ENCODE peak calls at places on chromosomes 2 and 18, in four cellular contexts. O is tibial nerve, W is NCI-H1048, P is neural crest cell. T is an unnamed sample.

GRCh38 chr2:16141641-16141921 is 201.2 kb downstream of the MYCN start:
- DNase-seq in O (no peak), W (no peak), P (no peak), T (no peak)

GRCh38 chr2:209619782-209620181 is 151.8 kb upstream of the UNC80 start:
- DNase-seq in O (no peak), W (no peak), P (no peak), T (no peak)

GRCh38 chr18:48682768-48683167 is 143.9 kb downstream of the CTIF start:
- DNase-seq in O (no peak), W (no peak), P (no peak), T (no peak)

GRCh38 chr2:9336534-9337354 is 86.6 kb downstream of the ITGB1BP1 start:
- DNase-seq in O (no peak), W (peak; percentile 28), P (no peak), T (no peak)

GRCh38 chr2:24494415-24494814 is 3.4 kb downstream of the NCOA1 start:
- DNase-seq in O (no peak), W (no peak), P (no peak), T (no peak)

GRCh38 chr2:151619337-151619989 is 114.8 kb downstream of the NEB start:
- DNase-seq in O (no peak), W (no peak), P (no peak), T (no peak)

GRCh38 chr2:105806994-105807393 is 62.3 kb downstream of the NCK2 start:
- DNase-seq in O (no peak), W (no peak), P (no peak), T (no peak)

GRCh38 chr2:69973335-69973735 is 11.9 kb upstream of the ASPRV1 start:
- DNase-seq in O (no peak), W (no peak), P (no peak), T (no peak)

GRCh38 chr2:37825586-37825985 is 99.5 kb upstream of the RMDN2 start:
- DNase-seq in O (no peak), W (no peak), P (no peak), T (no peak)

GRCh38 chr2:163934134-163934533 is 198.3 kb upstream of the FIGN start:
- DNase-seq in O (no peak), W (no peak), P (no peak), T (no peak)

GRCh38 chr18:13265901-13266207 is 47.3 kb downstream of the LDLRAD4 start:
- DNase-seq in O (no peak), W (no peak), P (no peak), T (no peak)

GRCh38 chr2:238103465-238104070 is 3.4 kb downstream of the ESPNL start:
- DNase-seq in O (peak; percentile 5), W (no peak), P (no peak), T (peak; percentile 63)

GRCh38 chr2:75595541-75596395 is 35.0 kb upstream of the EVA1A start:
- DNase-seq in O (no peak), W (no peak), P (no peak), T (no peak)

T was measured in cardiac septum.